ENCODE peak calls at places on chromosomes 1 and 21, in seven cellular contexts. E, Y, G, X, R, L and B are unnamed samples.

GRCh38 chr1:167138703-167139102 is 44.8 kb downstream of the STYXL2 start:
- DNase-seq in E (no peak), Y (no peak), G (no peak), X (no peak), R (no peak), L (no peak), B (no peak)

GRCh38 chr1:65147424-65148177 is 402 bp upstream of the AK4 start:
- DNase-seq in E (peak), Y (peak), G (peak), X (peak), R (peak), L (peak), B (peak)

GRCh38 chr1:231420959-231421615 is 1.0 kb downstream of the EGLN1 start:
- DNase-seq in E (peak), Y (peak), G (peak), X (peak), R (peak), L (peak), B (peak)

GRCh38 chr1:40848530-40849189 is 13.5 kb downstream of the CITED4 start:
- DNase-seq in E (peak), Y (peak), G (peak), X (peak), R (peak), L (peak), B (peak)

GRCh38 chr1:160407819-160408801 is 7.7 kb downstream of the VANGL2 start:
- DNase-seq in E (no peak), Y (no peak), G (no peak), X (no peak), R (peak), L (peak), B (no peak)

GRCh38 chr1:207404849-207405525 is 49.1 kb upstream of the CR2 start:
- DNase-seq in E (no peak), Y (no peak), G (peak), X (peak), R (no peak), L (no peak), B (no peak)

GRCh38 chr1:237258871-237259270 is 216.9 kb downstream of the RYR2 start:
- DNase-seq in E (no peak), Y (peak), G (no peak), X (no peak), R (peak), L (no peak), B (no peak)

GRCh38 chr21:24045373-24045772 is 1561.9 kb downstream of the MRPL39 start:
- DNase-seq in E (no peak), Y (no peak), G (no peak), X (no peak), R (no peak), L (no peak), B (no peak)

GRCh38 chr1:193634470-193634869 is 448.1 kb upstream of the B3GALT2 start:
- DNase-seq in E (no peak), Y (no peak), G (no peak), X (no peak), R (no peak), L (no peak), B (no peak)

GRCh38 chr1:212070720-212071302 is 35.3 kb downstream of the DTL start:
- DNase-seq in E (no peak), Y (no peak), G (peak), X (no peak), R (no peak), L (no peak), B (peak)

GRCh38 chr1:101653482-101653946 is 343.2 kb downstream of the OLFM3 start:
- DNase-seq in E (no peak), Y (no peak), G (peak), X (no peak), R (peak), L (no peak), B (no peak)

GRCh38 chr21:15301736-15302135 is 236.9 kb upstream of the NRIP1 start:
- DNase-seq in E (no peak), Y (no peak), G (peak), X (no peak), R (no peak), L (no peak), B (no peak)

GRCh38 chr1:7105258-7105657 is 320.0 kb downstream of the CAMTA1 start:
- DNase-seq in E (no peak), Y (no peak), G (no peak), X (no peak), R (no peak), L (no peak), B (no peak)

GRCh38 chr1:159066108-159066507 is 10.5 kb downstream of the AIM2 start:
- DNase-seq in E (no peak), Y (no peak), G (no peak), X (no peak), R (no peak), L (no peak), B (no peak)

GRCh38 chr1:11475718-11476117 is 3.2 kb upstream of the DISP3 start:
- DNase-seq in E (no peak), Y (no peak), G (no peak), X (no peak), R (no peak), L (no peak), B (no peak)

GRCh38 chr1:11059990-11060948 is at the start of gene SRM:
- DNase-seq in E (peak), Y (peak), G (peak), X (peak), R (peak), L (peak), B (peak)

GRCh38 chr21:26842976-26843911 is 2.0 kb downstream of the ADAMTS1 start:
- DNase-seq in E (peak), Y (peak), G (peak), X (no peak), R (peak), L (peak), B (peak)

GRCh38 chr21:26844258-26845065 is 747 bp downstream of the ADAMTS1 start:
- DNase-seq in E (no peak), Y (peak), G (peak), X (no peak), R (no peak), L (peak), B (peak)

GRCh38 chr21:26842300-26842699 is 2.9 kb downstream of the ADAMTS1 start:
- DNase-seq in E (no peak), Y (no peak), G (no peak), X (no peak), R (no peak), L (no peak), B (no peak)

GRCh38 chr21:26845066-26845749 is at the start of gene ADAMTS1:
- DNase-seq in E (peak), Y (peak), G (peak), X (no peak), R (peak), L (peak), B (peak)

GRCh38 chr21:26843912-26844257 is 1.3 kb downstream of the ADAMTS1 start:
- DNase-seq in E (no peak), Y (no peak), G (no peak), X (no peak), R (no peak), L (no peak), B (no peak)
- TF ChIP-seq POLR2A in E (no peak), Y (no peak), G (no peak), X (no peak), R (no peak), L (no peak), B (no peak)

DNA sequence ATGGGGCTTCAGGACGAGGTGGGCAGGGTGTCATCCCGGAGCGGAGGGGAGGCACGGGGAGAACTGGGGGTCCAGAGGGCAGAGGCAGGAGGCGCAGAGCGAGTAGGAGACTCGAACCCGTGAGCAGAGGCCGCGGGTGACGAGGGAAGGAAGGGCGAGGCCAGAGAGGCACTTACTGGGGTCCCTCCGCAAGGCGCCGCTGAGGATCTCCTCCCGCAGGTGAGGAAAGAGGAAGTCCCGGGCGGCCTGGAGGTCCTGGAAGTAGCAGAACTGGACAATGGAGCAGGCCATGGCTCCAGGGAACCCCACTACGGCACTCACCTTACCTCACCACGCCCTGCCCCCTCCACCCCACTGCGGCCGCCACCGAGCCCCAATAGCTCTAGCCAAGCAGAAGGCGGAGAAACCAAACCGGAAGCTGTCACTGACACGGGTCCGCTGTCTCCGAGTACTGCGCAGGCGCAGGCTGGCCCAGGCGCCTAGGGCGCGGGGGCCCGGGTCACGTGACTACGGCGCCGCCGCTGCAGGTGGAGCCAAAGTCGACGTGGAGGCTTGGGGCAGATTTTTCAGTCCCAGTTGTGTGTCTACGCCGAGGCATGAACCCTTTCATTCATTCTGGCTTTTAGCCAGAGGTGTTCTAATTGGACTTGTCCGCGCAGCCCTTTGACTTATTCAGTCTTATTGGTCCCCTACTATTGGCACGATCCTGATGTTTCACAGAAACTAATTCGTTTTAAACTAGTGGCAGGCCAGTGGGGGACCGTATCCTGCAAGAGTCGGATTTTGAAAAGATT is at the start of gene RAB3GAP2:
- DNase-seq in E (peak), Y (peak), G (peak), X (peak), R (peak), L (peak), B (peak)
- TF ChIP-seq POLR2AphosphoS5 in E (peak), Y (peak), G (peak), X (peak), R (peak), L (peak), B (peak)

GRCh38 chr1:98048234-98048633 is 127.4 kb upstream of the DPYD start:
- DNase-seq in E (peak), Y (peak), G (peak), X (no peak), R (peak), L (peak), B (peak)
- TF ChIP-seq CTCF in E (peak), Y (peak), G (peak), X (no peak), R (no peak), L (no peak), B (no peak)

DNA sequence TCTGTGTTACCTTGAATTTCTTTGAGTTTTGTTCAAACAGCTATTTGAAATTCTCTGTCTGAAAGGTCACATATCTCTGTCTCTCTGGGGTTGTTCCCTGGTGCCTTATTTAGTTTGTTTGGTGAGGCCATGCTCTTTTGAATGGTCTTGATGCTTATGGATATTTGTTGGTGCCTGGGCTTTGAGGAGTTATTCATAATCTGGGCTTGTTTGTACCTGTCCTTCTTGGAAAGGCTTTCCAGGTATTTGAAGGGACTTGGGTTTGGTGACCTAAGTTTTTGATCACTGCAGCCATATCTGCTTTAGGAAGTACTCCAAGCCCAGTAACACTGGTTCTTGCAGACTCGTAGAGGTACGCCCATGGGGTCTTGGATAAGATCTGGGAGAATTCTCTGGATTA is 63.3 kb upstream of the MAGI3 start:
- DNase-seq in E (no peak), Y (no peak), G (no peak), X (no peak), R (no peak), L (no peak), B (no peak)
- TF ChIP-seq POLR2A in E (no peak), Y (no peak), G (no peak), X (no peak), R (no peak), L (no peak), B (no peak)

GRCh38 chr1:248884632-248885295 is 21.3 kb upstream of the PGBD2 start:
- DNase-seq in E (no peak), Y (no peak), G (no peak), X (peak), R (no peak), L (no peak), B (no peak)
- TF ChIP-seq POLR2AphosphoS5 in E (no peak), Y (no peak), G (no peak), X (no peak), R (no peak), L (no peak), B (no peak)

DNA sequence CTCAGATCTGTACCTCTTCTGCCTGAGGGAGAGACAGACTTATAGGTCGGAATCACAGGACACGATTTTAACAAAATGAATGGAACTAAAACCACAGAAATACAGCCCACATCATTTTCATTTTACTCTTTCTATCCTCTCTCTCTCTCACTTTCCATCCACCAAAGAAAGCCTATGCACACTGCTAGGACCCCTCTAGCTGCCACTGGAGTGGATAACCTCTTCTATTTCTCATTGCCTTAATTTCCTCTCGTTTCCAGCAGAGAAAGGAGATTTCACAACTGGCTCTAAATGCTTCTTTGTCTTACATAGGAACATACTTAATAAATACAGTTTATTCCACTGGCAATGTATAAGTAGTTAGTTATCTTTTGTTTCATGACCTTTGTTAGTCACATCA is 867.8 kb upstream of the ADGRL4 start:
- DNase-seq in E (no peak), Y (no peak), G (no peak), X (no peak), R (no peak), L (no peak), B (no peak)
- TF ChIP-seq CTCF in E (no peak), Y (no peak), G (no peak), X (no peak), R (no peak), L (no peak), B (no peak)

GRCh38 chr1:25543106-25543424 is 341 bp upstream of the LDLRAP1 start:
- DNase-seq in E (no peak), Y (no peak), G (no peak), X (no peak), R (no peak), L (no peak), B (no peak)

GRCh38 chr1:25541889-25542658 is 1.3 kb upstream of the LDLRAP1 start:
- DNase-seq in E (no peak), Y (no peak), G (no peak), X (no peak), R (no peak), L (peak), B (no peak)

GRCh38 chr1:25544243-25544764 is 898 bp downstream of the LDLRAP1 start:
- DNase-seq in E (peak), Y (peak), G (no peak), X (no peak), R (no peak), L (no peak), B (peak)

GRCh38 chr1:25544819-25545218 is 1.4 kb downstream of the LDLRAP1 start:
- DNase-seq in E (peak), Y (no peak), G (no peak), X (no peak), R (peak), L (peak), B (peak)

DNA sequence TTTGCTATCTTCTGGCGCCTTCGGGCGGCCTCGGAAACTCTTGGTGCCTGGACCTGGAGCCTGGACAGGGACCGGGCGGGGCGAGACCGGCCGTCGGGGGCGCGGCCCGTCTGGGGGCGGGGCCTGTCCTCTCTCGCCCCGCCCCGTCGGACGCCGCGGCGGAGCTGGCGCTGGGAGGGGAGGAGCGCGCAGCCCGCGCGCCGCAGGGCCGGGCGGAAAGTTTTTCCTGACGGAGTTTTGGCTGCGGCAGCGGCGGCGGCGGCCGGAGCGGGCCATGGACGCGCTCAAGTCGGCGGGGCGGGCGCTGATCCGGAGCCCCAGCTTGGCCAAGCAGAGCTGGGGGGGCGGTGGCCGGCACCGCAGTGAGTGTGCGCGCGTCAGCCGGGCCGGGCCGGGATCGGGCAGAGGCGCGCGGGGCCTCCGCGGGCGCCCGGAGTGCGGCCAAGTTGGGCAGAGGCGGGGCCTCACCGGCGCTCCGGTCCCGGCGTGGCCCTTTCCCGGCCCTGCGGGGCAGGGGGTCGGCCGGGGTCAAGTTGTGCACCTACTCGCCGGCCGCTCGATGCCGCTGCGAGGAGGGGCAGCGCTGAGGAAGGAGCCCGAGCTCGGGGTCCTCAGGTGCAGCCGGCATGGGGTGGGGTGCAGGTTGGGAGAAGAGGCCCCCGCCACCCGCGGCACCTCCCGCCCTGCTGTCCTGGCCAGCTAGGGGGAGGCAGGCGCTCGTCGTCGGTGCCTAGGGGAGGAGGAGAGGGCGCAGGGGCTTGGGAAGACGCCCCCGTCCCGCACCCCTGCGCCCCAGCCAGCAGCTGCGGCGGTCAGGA is at the start of gene LDLRAP1:
- DNase-seq in E (peak), Y (peak), G (peak), X (peak), R (peak), L (no peak), B (peak)
- TF ChIP-seq POLR2A in E (no peak), Y (no peak), G (peak), X (no peak), R (peak), L (no peak), B (peak)

GRCh38 chr1:2279210-2279639 is 51.1 kb downstream of the SKI start:
- DNase-seq in E (no peak), Y (peak), G (peak), X (no peak), R (no peak), L (no peak), B (no peak)
- TF ChIP-seq POLR2AphosphoS5 in E (no peak), Y (no peak), G (peak), X (no peak), R (no peak), L (no peak), B (peak)